ENCODE peak calls at places on chromosome 3, in ten cellular contexts. One of them, this sample, is unnamed.
A peak's percentile ranks its signal among the peaks of the same experiment; 100 is the strongest.

GRCh38 chr3:165196577-165197561 is 685 bp upstream of the SLITRK3 start:
- DNase-seq in lower leg skin: no peak
- DNase-seq in breast epithelium: no peak
- DNase-seq in uterus: peak; percentile 17
- DNase-seq in HepG2: no peak
- DNase-seq in IMR-90: no peak
- DNase-seq in adrenal gland: no peak
- DNase-seq in heart left ventricle: no peak
- DNase-seq in spleen: no peak
- DNase-seq in body of pancreas: no peak
- DNase-seq in this sample: peak; percentile 24

GRCh38 chr3:89107461-89108035 is at the start of gene EPHA3:
- DNase-seq in lower leg skin: peak; percentile 18
- DNase-seq in breast epithelium: no peak
- DNase-seq in uterus: peak; percentile 66
- DNase-seq in HepG2: peak; percentile 12
- DNase-seq in IMR-90: peak; percentile 58
- DNase-seq in adrenal gland: peak; percentile 52
- DNase-seq in heart left ventricle: peak; percentile 80
- DNase-seq in spleen: peak; percentile 86
- DNase-seq in body of pancreas: peak; percentile 73
- DNase-seq in this sample: peak; percentile 63

GRCh38 chr3:49842843-49843242 is 13.5 kb downstream of the TRAIP start:
- DNase-seq in lower leg skin: no peak
- DNase-seq in breast epithelium: no peak
- DNase-seq in uterus: no peak
- DNase-seq in HepG2: no peak
- DNase-seq in IMR-90: no peak
- DNase-seq in adrenal gland: no peak
- DNase-seq in heart left ventricle: no peak
- DNase-seq in spleen: no peak
- DNase-seq in body of pancreas: no peak
- DNase-seq in this sample: no peak

GRCh38 chr3:57335273-57335938 is 42.9 kb upstream of the ASB14 start:
- DNase-seq in lower leg skin: no peak
- DNase-seq in breast epithelium: no peak
- DNase-seq in uterus: no peak
- DNase-seq in HepG2: no peak
- DNase-seq in IMR-90: no peak
- DNase-seq in adrenal gland: no peak
- DNase-seq in heart left ventricle: no peak
- DNase-seq in spleen: no peak
- DNase-seq in body of pancreas: no peak
- DNase-seq in this sample: no peak

GRCh38 chr3:126911162-126912026 is 71.5 kb upstream of the PLXNA1 start:
- DNase-seq in lower leg skin: peak; percentile 76
- DNase-seq in breast epithelium: peak; percentile 90
- DNase-seq in uterus: peak; percentile 45
- DNase-seq in HepG2: peak; percentile 21
- DNase-seq in IMR-90: peak; percentile 90
- DNase-seq in adrenal gland: peak; percentile 57
- DNase-seq in heart left ventricle: peak; percentile 40
- DNase-seq in spleen: peak; percentile 89
- DNase-seq in body of pancreas: peak; percentile 17
- DNase-seq in this sample: no peak

GRCh38 chr3:78918361-78919020 is 849.3 kb downstream of the ROBO1 start:
- DNase-seq in lower leg skin: no peak
- DNase-seq in breast epithelium: no peak
- DNase-seq in uterus: no peak
- DNase-seq in HepG2: no peak
- DNase-seq in IMR-90: peak; percentile 50
- DNase-seq in adrenal gland: no peak
- DNase-seq in heart left ventricle: no peak
- DNase-seq in spleen: no peak
- DNase-seq in body of pancreas: no peak
- DNase-seq in this sample: no peak

GRCh38 chr3:74631771-74632170 is 17.3 kb upstream of the CNTN3 start:
- DNase-seq in lower leg skin: no peak
- DNase-seq in breast epithelium: no peak
- DNase-seq in uterus: no peak
- DNase-seq in HepG2: no peak
- DNase-seq in IMR-90: peak; percentile 52
- DNase-seq in adrenal gland: no peak
- DNase-seq in heart left ventricle: no peak
- DNase-seq in spleen: no peak
- DNase-seq in body of pancreas: no peak
- DNase-seq in this sample: no peak

GRCh38 chr3:7813412-7813811 is 688.2 kb upstream of the LMCD1 start:
- DNase-seq in lower leg skin: no peak
- DNase-seq in breast epithelium: no peak
- DNase-seq in uterus: no peak
- DNase-seq in HepG2: no peak
- DNase-seq in IMR-90: no peak
- DNase-seq in adrenal gland: no peak
- DNase-seq in heart left ventricle: no peak
- DNase-seq in spleen: no peak
- DNase-seq in body of pancreas: no peak
- DNase-seq in this sample: no peak

GRCh38 chr3:123758081-123758564 is 126.0 kb downstream of the MYLK start:
- DNase-seq in lower leg skin: no peak
- DNase-seq in breast epithelium: no peak
- DNase-seq in uterus: no peak
- DNase-seq in HepG2: peak; percentile 89
- DNase-seq in IMR-90: peak; percentile 65
- DNase-seq in adrenal gland: no peak
- DNase-seq in heart left ventricle: no peak
- DNase-seq in spleen: no peak
- DNase-seq in body of pancreas: peak; percentile 31
- DNase-seq in this sample: no peak

GRCh38 chr3:123759311-123759710 is 124.8 kb downstream of the MYLK start:
- DNase-seq in lower leg skin: no peak
- DNase-seq in breast epithelium: no peak
- DNase-seq in uterus: no peak
- DNase-seq in HepG2: no peak
- DNase-seq in IMR-90: no peak
- DNase-seq in adrenal gland: no peak
- DNase-seq in heart left ventricle: no peak
- DNase-seq in spleen: no peak
- DNase-seq in body of pancreas: no peak
- DNase-seq in this sample: no peak

GRCh38 chr3:123755085-123755484 is 129.0 kb downstream of the MYLK start:
- DNase-seq in lower leg skin: no peak
- DNase-seq in breast epithelium: no peak
- DNase-seq in uterus: no peak
- DNase-seq in HepG2: peak; percentile 98
- DNase-seq in IMR-90: no peak
- DNase-seq in adrenal gland: no peak
- DNase-seq in heart left ventricle: no peak
- DNase-seq in spleen: no peak
- DNase-seq in body of pancreas: peak; percentile 94
- DNase-seq in this sample: peak; percentile 92

GRCh38 chr3:123755508-123755907 is 128.6 kb downstream of the MYLK start:
- DNase-seq in lower leg skin: no peak
- DNase-seq in breast epithelium: no peak
- DNase-seq in uterus: no peak
- DNase-seq in HepG2: peak; percentile 20
- DNase-seq in IMR-90: no peak
- DNase-seq in adrenal gland: no peak
- DNase-seq in heart left ventricle: no peak
- DNase-seq in spleen: no peak
- DNase-seq in body of pancreas: no peak
- DNase-seq in this sample: peak; percentile 64

DNA sequence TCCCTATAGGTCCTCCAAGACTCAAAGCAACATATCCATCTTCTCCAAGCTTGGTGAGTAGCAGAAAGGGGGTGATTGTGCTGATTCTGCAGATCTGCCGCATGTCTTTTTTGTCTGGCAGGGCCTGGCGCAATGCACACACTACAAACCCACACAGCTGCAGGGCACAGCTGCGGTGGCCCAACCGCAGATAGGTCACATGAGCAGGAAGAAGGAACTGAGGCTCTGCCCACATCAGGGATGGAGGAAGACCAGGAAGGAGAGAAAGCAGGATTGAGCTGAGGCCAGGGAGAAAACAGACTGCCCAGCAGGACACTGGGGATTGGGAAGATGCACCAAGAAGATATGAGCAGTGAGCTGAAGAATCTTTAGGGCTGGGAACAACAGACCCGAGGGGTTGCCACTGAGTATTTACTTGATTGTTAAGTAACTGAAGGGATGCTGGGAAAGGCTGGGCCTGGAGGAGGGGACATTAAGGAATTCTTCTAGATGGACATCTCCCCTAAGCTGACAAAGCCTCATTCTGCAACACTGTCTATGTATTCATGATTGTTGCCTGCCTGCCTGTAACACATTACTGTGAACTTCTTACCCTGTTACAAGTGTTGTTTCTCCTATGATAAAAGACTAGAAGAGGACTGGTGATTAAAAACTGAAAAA is 126.7 kb downstream of the MYLK start:
- DNase-seq in lower leg skin: peak; percentile 54
- DNase-seq in breast epithelium: peak; percentile 74
- DNase-seq in uterus: no peak
- DNase-seq in HepG2: no peak
- DNase-seq in IMR-90: no peak
- DNase-seq in adrenal gland: peak; percentile 63
- DNase-seq in heart left ventricle: peak; percentile 43
- DNase-seq in spleen: no peak
- DNase-seq in body of pancreas: peak; percentile 29
- DNase-seq in this sample: peak; percentile 46
- H3K4me3 ChIP-seq in lower leg skin: no peak overlapping the region
- H3K4me3 ChIP-seq in breast epithelium: no peak overlapping the region
- H3K4me3 ChIP-seq in uterus: no peak overlapping the region
- H3K4me3 ChIP-seq in HepG2: no peak overlapping the region
- H3K4me3 ChIP-seq in IMR-90: no peak overlapping the region
- H3K4me3 ChIP-seq in adrenal gland: no peak overlapping the region
- H3K4me3 ChIP-seq in heart left ventricle: no peak overlapping the region
- H3K4me3 ChIP-seq in spleen: no peak overlapping the region
- H3K4me3 ChIP-seq in body of pancreas: no peak overlapping the region
- H3K4me3 ChIP-seq in this sample: no peak overlapping the region

DNA sequence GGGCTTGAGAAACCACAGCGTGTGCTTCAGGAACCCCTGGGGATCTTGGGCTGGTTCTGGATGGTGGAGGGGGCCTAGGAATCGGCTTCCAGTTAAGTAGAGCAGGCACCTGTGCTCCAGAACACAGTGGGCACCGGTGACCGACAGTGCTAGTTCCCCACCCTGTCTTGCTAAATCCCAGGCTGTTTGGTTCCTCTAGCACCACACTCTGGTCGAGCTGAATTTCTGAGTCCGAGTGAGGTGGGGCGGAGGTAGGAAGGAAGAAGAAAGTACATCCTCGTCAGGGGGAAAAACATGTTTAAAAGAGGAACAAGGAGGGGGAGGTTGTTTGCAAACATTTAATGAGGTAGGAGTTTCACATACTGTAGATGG is 29.1 kb downstream of the SLC6A6 start:
- DNase-seq in lower leg skin: no peak
- DNase-seq in breast epithelium: no peak
- DNase-seq in uterus: no peak
- DNase-seq in HepG2: no peak
- DNase-seq in IMR-90: no peak
- DNase-seq in adrenal gland: no peak
- DNase-seq in heart left ventricle: no peak
- DNase-seq in spleen: peak; percentile 90
- DNase-seq in body of pancreas: no peak
- DNase-seq in this sample: no peak
- TF ChIP-seq CTCF in lower leg skin: no peak
- TF ChIP-seq CTCF in breast epithelium: no peak
- TF ChIP-seq CTCF in uterus: no peak
- TF ChIP-seq CTCF in HepG2: peak; percentile 28
- TF ChIP-seq CTCF in IMR-90: no peak
- TF ChIP-seq CTCF in adrenal gland: no peak
- TF ChIP-seq CTCF in heart left ventricle: no peak
- TF ChIP-seq CTCF in spleen: peak; percentile 16
- TF ChIP-seq CTCF in body of pancreas: no peak
- TF ChIP-seq CTCF in this sample: no peak

DNA sequence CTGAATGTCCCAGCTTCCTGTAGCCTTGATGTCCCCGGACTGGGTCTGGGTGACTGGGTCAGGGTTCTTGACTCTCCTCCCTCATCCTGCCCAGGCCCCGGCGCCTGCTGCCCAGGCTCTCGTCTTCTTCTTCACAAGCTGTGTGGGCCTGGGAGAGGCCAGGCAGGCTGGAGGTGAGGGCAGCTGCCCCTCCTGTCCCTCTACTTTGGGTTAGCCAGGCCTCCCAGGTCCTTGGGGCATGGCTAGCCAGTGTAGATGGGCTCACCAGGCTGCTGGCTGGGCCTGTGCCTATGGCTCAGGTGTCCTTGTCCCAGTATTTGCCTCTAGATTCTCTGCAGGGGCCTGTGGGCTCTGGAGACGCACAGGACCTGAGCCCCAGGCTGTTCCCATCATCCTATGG is 31.8 kb downstream of the TKT start:
- DNase-seq in lower leg skin: no peak
- DNase-seq in breast epithelium: no peak
- DNase-seq in uterus: no peak
- DNase-seq in HepG2: no peak
- DNase-seq in IMR-90: no peak
- DNase-seq in adrenal gland: no peak
- DNase-seq in heart left ventricle: no peak
- DNase-seq in spleen: peak; percentile 80
- DNase-seq in body of pancreas: no peak
- DNase-seq in this sample: no peak
- TF ChIP-seq POLR2A in lower leg skin: no peak
- TF ChIP-seq POLR2A in breast epithelium: no peak
- TF ChIP-seq POLR2A in uterus: no peak
- TF ChIP-seq POLR2A in HepG2: no peak
- TF ChIP-seq POLR2A in IMR-90: no peak
- TF ChIP-seq POLR2A in adrenal gland: no peak
- TF ChIP-seq POLR2A in heart left ventricle: no peak
- TF ChIP-seq POLR2A in spleen: no peak
- TF ChIP-seq POLR2A in body of pancreas: no peak
- TF ChIP-seq POLR2A in this sample: no peak

GRCh38 chr3:71258526-71258925 is 325.0 kb downstream of the FOXP1 start:
- DNase-seq in lower leg skin: no peak
- DNase-seq in breast epithelium: no peak
- DNase-seq in uterus: no peak
- DNase-seq in HepG2: peak; percentile 81
- DNase-seq in IMR-90: no peak
- DNase-seq in adrenal gland: no peak
- DNase-seq in heart left ventricle: no peak
- DNase-seq in spleen: no peak
- DNase-seq in body of pancreas: no peak
- DNase-seq in this sample: no peak

GRCh38 chr3:71260782-71261181 is 322.7 kb downstream of the FOXP1 start:
- DNase-seq in lower leg skin: no peak
- DNase-seq in breast epithelium: no peak
- DNase-seq in uterus: no peak
- DNase-seq in HepG2: no peak
- DNase-seq in IMR-90: no peak
- DNase-seq in adrenal gland: no peak
- DNase-seq in heart left ventricle: no peak
- DNase-seq in spleen: no peak
- DNase-seq in body of pancreas: no peak
- DNase-seq in this sample: no peak

GRCh38 chr3:71264840-71265239 is 318.7 kb downstream of the FOXP1 start:
- DNase-seq in lower leg skin: no peak
- DNase-seq in breast epithelium: no peak
- DNase-seq in uterus: no peak
- DNase-seq in HepG2: no peak
- DNase-seq in IMR-90: no peak
- DNase-seq in adrenal gland: no peak
- DNase-seq in heart left ventricle: no peak
- DNase-seq in spleen: no peak
- DNase-seq in body of pancreas: no peak
- DNase-seq in this sample: no peak

GRCh38 chr3:71265365-71265935 is 318.1 kb downstream of the FOXP1 start:
- DNase-seq in lower leg skin: no peak
- DNase-seq in breast epithelium: no peak
- DNase-seq in uterus: no peak
- DNase-seq in HepG2: no peak
- DNase-seq in IMR-90: no peak
- DNase-seq in adrenal gland: no peak
- DNase-seq in heart left ventricle: no peak
- DNase-seq in spleen: no peak
- DNase-seq in body of pancreas: peak; percentile 45
- DNase-seq in this sample: no peak

DNA sequence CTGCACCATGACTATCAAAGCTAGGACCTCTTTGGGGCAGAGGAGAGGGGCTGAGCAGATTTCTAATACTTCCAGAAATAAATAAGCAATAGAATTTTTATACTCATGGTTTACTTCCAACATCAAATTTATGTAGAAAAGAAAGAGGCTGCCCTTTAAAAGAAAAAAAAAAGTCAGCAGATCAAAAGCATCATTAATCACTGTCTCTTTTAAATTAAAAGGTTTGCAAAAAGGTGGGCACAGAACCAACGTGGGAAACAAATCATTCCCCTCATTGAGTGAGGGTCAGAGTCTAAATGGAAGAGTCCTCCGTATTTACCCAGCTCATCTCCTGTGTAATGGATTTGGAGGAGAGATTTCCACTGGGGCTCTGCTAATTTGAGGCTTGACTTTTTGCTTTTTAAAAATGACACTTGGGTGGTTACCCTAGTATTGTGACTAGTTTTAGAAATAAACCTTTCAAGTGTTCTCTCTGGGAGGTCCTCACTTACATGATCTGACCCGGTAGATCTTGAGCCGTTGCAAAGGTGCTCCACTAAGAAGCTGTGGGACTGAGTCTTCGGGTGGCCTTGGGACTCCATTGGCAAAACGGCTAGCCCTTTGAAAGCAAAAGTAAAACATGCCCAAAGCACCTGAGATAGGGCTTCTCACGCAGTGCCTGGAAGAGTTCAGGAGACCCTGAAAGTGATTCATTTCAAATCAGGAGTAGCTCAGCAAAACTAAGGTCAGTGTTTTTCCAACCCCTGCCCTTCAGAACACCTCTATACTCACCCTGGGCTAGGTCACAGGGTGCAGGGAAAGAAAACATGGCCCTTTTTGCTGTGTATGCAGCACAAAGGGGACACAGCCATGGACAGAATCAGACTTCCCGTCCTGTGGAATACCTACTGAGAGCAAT is 320.9 kb downstream of the FOXP1 start:
- DNase-seq in lower leg skin: no peak
- DNase-seq in breast epithelium: no peak
- DNase-seq in uterus: no peak
- DNase-seq in HepG2: peak; percentile 42
- DNase-seq in IMR-90: no peak
- DNase-seq in adrenal gland: peak; percentile 31
- DNase-seq in heart left ventricle: no peak
- DNase-seq in spleen: no peak
- DNase-seq in body of pancreas: peak; percentile 45
- DNase-seq in this sample: no peak
- H3K4me3 ChIP-seq in lower leg skin: no peak overlapping the region
- H3K4me3 ChIP-seq in breast epithelium: peak overlapping the region; percentile 15
- H3K4me3 ChIP-seq in uterus: no peak overlapping the region
- H3K4me3 ChIP-seq in HepG2: peak overlapping the region; percentile 14
- H3K4me3 ChIP-seq in IMR-90: no peak overlapping the region
- H3K4me3 ChIP-seq in adrenal gland: no peak overlapping the region
- H3K4me3 ChIP-seq in heart left ventricle: no peak overlapping the region
- H3K4me3 ChIP-seq in spleen: no peak overlapping the region
- H3K4me3 ChIP-seq in body of pancreas: no peak overlapping the region
- H3K4me3 ChIP-seq in this sample: peak overlapping the region; percentile 31